ENCODE peak calls at places on chromosome 20, in ten cellular contexts. One of them, this sample, is unnamed. For H3K36me3, the result is how much of the 10 kb centered on the place peaks cover.

GRCh38 chr20:57795347-57795697 is 85.5 kb upstream of the PMEPA1 start:
- DNase-seq in neuronal stem cell: no peak
- DNase-seq in breast epithelium: no peak
- DNase-seq in bronchial epithelial cell: no peak
- DNase-seq in aorta: peak
- DNase-seq in left ventricle myocardium inferior: peak
- DNase-seq in PC-9: peak
- DNase-seq in transverse colon: no peak
- DNase-seq in CD8-positive, alpha-beta memory T cell: no peak
- DNase-seq in uterus: no peak
- DNase-seq in this sample: no peak

GRCh38 chr20:840858-841567 is 7.5 kb downstream of the FAM110A start:
- DNase-seq in PC-9: peak
- DNase-seq in bronchial epithelial cell: no peak
- DNase-seq in transverse colon: peak
- DNase-seq in breast epithelium: peak
- DNase-seq in neuronal stem cell: no peak
- DNase-seq in aorta: no peak
- DNase-seq in uterus: no peak
- DNase-seq in left ventricle myocardium inferior: no peak
- DNase-seq in CD8-positive, alpha-beta memory T cell: peak
- DNase-seq in this sample: no peak

GRCh38 chr20:7742479-7742878 is 197.8 kb downstream of the HAO1 start:
- DNase-seq in uterus: no peak
- DNase-seq in left ventricle myocardium inferior: no peak
- DNase-seq in bronchial epithelial cell: peak
- DNase-seq in PC-9: no peak
- DNase-seq in transverse colon: no peak
- DNase-seq in neuronal stem cell: no peak
- DNase-seq in aorta: no peak
- DNase-seq in breast epithelium: no peak
- DNase-seq in CD8-positive, alpha-beta memory T cell: no peak
- DNase-seq in this sample: peak

GRCh38 chr20:56328861-56329260 is 29.9 kb upstream of the FAM210B start:
- DNase-seq in neuronal stem cell: no peak
- DNase-seq in transverse colon: no peak
- DNase-seq in left ventricle myocardium inferior: no peak
- DNase-seq in uterus: no peak
- DNase-seq in CD8-positive, alpha-beta memory T cell: no peak
- DNase-seq in breast epithelium: no peak
- DNase-seq in bronchial epithelial cell: peak
- DNase-seq in aorta: no peak
- DNase-seq in PC-9: peak
- DNase-seq in this sample: no peak

GRCh38 chr20:15297059-15297875 is 959.9 kb upstream of the FLRT3 start:
- DNase-seq in neuronal stem cell: no peak
- DNase-seq in left ventricle myocardium inferior: no peak
- DNase-seq in transverse colon: no peak
- DNase-seq in CD8-positive, alpha-beta memory T cell: no peak
- DNase-seq in PC-9: no peak
- DNase-seq in uterus: no peak
- DNase-seq in breast epithelium: no peak
- DNase-seq in bronchial epithelial cell: peak
- DNase-seq in aorta: no peak
- DNase-seq in this sample: no peak

GRCh38 chr20:1934578-1935573 is 39.7 kb downstream of the SIRPA start:
- DNase-seq in transverse colon: no peak
- DNase-seq in PC-9: no peak
- DNase-seq in uterus: peak
- DNase-seq in breast epithelium: no peak
- DNase-seq in neuronal stem cell: no peak
- DNase-seq in bronchial epithelial cell: peak
- DNase-seq in aorta: peak
- DNase-seq in left ventricle myocardium inferior: peak
- DNase-seq in CD8-positive, alpha-beta memory T cell: no peak
- DNase-seq in this sample: no peak

GRCh38 chr20:57560554-57561355 is at the start of gene PCK1:
- DNase-seq in uterus: peak
- DNase-seq in PC-9: no peak
- DNase-seq in neuronal stem cell: no peak
- DNase-seq in bronchial epithelial cell: no peak
- DNase-seq in left ventricle myocardium inferior: peak
- DNase-seq in aorta: no peak
- DNase-seq in CD8-positive, alpha-beta memory T cell: no peak
- DNase-seq in transverse colon: peak
- DNase-seq in breast epithelium: no peak
- DNase-seq in this sample: no peak

GRCh38 chr20:53220482-53221307 is 248.5 kb downstream of the TSHZ2 start:
- DNase-seq in uterus: no peak
- DNase-seq in left ventricle myocardium inferior: no peak
- DNase-seq in bronchial epithelial cell: no peak
- DNase-seq in breast epithelium: no peak
- DNase-seq in neuronal stem cell: no peak
- DNase-seq in CD8-positive, alpha-beta memory T cell: no peak
- DNase-seq in transverse colon: no peak
- DNase-seq in PC-9: no peak
- DNase-seq in aorta: no peak
- DNase-seq in this sample: no peak

GRCh38 chr20:7161690-7162089 is 394.2 kb downstream of the BMP2 start:
- DNase-seq in PC-9: no peak
- DNase-seq in uterus: no peak
- DNase-seq in aorta: no peak
- DNase-seq in breast epithelium: no peak
- DNase-seq in CD8-positive, alpha-beta memory T cell: no peak
- DNase-seq in left ventricle myocardium inferior: no peak
- DNase-seq in bronchial epithelial cell: peak
- DNase-seq in neuronal stem cell: no peak
- DNase-seq in transverse colon: peak
- DNase-seq in this sample: peak

GRCh38 chr20:34585019-34585418 is 26.5 kb downstream of the MAP1LC3A start:
- DNase-seq in breast epithelium: no peak
- DNase-seq in transverse colon: no peak
- DNase-seq in neuronal stem cell: no peak
- DNase-seq in uterus: no peak
- DNase-seq in CD8-positive, alpha-beta memory T cell: no peak
- DNase-seq in PC-9: no peak
- DNase-seq in aorta: no peak
- DNase-seq in left ventricle myocardium inferior: no peak
- DNase-seq in bronchial epithelial cell: no peak
- DNase-seq in this sample: no peak

GRCh38 chr20:34524426-34524825 is 8.2 kb downstream of the DYNLRB1 start:
- DNase-seq in uterus: no peak
- DNase-seq in left ventricle myocardium inferior: no peak
- DNase-seq in PC-9: no peak
- DNase-seq in transverse colon: no peak
- DNase-seq in neuronal stem cell: no peak
- DNase-seq in aorta: no peak
- DNase-seq in breast epithelium: no peak
- DNase-seq in bronchial epithelial cell: no peak
- DNase-seq in CD8-positive, alpha-beta memory T cell: no peak
- DNase-seq in this sample: no peak

GRCh38 chr20:51969191-51969590 is 166.9 kb upstream of the SALL4 start:
- DNase-seq in transverse colon: no peak
- DNase-seq in neuronal stem cell: no peak
- DNase-seq in breast epithelium: no peak
- DNase-seq in PC-9: no peak
- DNase-seq in CD8-positive, alpha-beta memory T cell: no peak
- DNase-seq in left ventricle myocardium inferior: no peak
- DNase-seq in bronchial epithelial cell: no peak
- DNase-seq in uterus: no peak
- DNase-seq in aorta: no peak
- DNase-seq in this sample: no peak

GRCh38 chr20:24989162-24989561 is 3.4 kb downstream of the APMAP start:
- DNase-seq in CD8-positive, alpha-beta memory T cell: no peak
- DNase-seq in left ventricle myocardium inferior: no peak
- DNase-seq in breast epithelium: no peak
- DNase-seq in aorta: no peak
- DNase-seq in neuronal stem cell: no peak
- DNase-seq in transverse colon: no peak
- DNase-seq in bronchial epithelial cell: no peak
- DNase-seq in uterus: no peak
- DNase-seq in PC-9: no peak
- DNase-seq in this sample: no peak

GRCh38 chr20:35750611-35751010 is 8.6 kb upstream of the RBM39 start:
- DNase-seq in transverse colon: no peak
- DNase-seq in breast epithelium: no peak
- DNase-seq in uterus: no peak
- DNase-seq in bronchial epithelial cell: no peak
- DNase-seq in aorta: no peak
- DNase-seq in PC-9: no peak
- DNase-seq in CD8-positive, alpha-beta memory T cell: no peak
- DNase-seq in left ventricle myocardium inferior: no peak
- DNase-seq in neuronal stem cell: no peak
- DNase-seq in this sample: no peak
- H3K36me3 ChIP-seq in transverse colon: under half
- H3K36me3 ChIP-seq in breast epithelium: under half
- H3K36me3 ChIP-seq in uterus: under half
- H3K36me3 ChIP-seq in bronchial epithelial cell: under half
- H3K36me3 ChIP-seq in aorta: under half
- H3K36me3 ChIP-seq in PC-9: under half
- H3K36me3 ChIP-seq in CD8-positive, alpha-beta memory T cell: under half
- H3K36me3 ChIP-seq in left ventricle myocardium inferior: under half
- H3K36me3 ChIP-seq in neuronal stem cell: under half
- H3K36me3 ChIP-seq in this sample: under half

GRCh38 chr20:36527331-36528125 is 13.8 kb upstream of the MYL9 start:
- DNase-seq in bronchial epithelial cell: no peak
- DNase-seq in neuronal stem cell: no peak
- DNase-seq in aorta: no peak
- DNase-seq in transverse colon: no peak
- DNase-seq in breast epithelium: no peak
- DNase-seq in PC-9: no peak
- DNase-seq in CD8-positive, alpha-beta memory T cell: no peak
- DNase-seq in left ventricle myocardium inferior: no peak
- DNase-seq in uterus: peak
- DNase-seq in this sample: no peak

GRCh38 chr20:36526521-36527011 is 14.8 kb upstream of the MYL9 start:
- DNase-seq in left ventricle myocardium inferior: no peak
- DNase-seq in bronchial epithelial cell: no peak
- DNase-seq in neuronal stem cell: no peak
- DNase-seq in PC-9: no peak
- DNase-seq in aorta: no peak
- DNase-seq in breast epithelium: no peak
- DNase-seq in uterus: no peak
- DNase-seq in transverse colon: no peak
- DNase-seq in CD8-positive, alpha-beta memory T cell: no peak
- DNase-seq in this sample: no peak

GRCh38 chr20:36528176-36528874 is 13.0 kb upstream of the MYL9 start:
- DNase-seq in bronchial epithelial cell: no peak
- DNase-seq in PC-9: no peak
- DNase-seq in transverse colon: no peak
- DNase-seq in left ventricle myocardium inferior: no peak
- DNase-seq in CD8-positive, alpha-beta memory T cell: no peak
- DNase-seq in uterus: no peak
- DNase-seq in breast epithelium: no peak
- DNase-seq in aorta: no peak
- DNase-seq in neuronal stem cell: no peak
- DNase-seq in this sample: no peak

GRCh38 chr20:36523341-36523740 is 18.0 kb upstream of the MYL9 start:
- DNase-seq in uterus: no peak
- DNase-seq in PC-9: no peak
- DNase-seq in breast epithelium: no peak
- DNase-seq in transverse colon: no peak
- DNase-seq in neuronal stem cell: no peak
- DNase-seq in aorta: no peak
- DNase-seq in left ventricle myocardium inferior: no peak
- DNase-seq in CD8-positive, alpha-beta memory T cell: no peak
- DNase-seq in bronchial epithelial cell: no peak
- DNase-seq in this sample: no peak

DNA sequence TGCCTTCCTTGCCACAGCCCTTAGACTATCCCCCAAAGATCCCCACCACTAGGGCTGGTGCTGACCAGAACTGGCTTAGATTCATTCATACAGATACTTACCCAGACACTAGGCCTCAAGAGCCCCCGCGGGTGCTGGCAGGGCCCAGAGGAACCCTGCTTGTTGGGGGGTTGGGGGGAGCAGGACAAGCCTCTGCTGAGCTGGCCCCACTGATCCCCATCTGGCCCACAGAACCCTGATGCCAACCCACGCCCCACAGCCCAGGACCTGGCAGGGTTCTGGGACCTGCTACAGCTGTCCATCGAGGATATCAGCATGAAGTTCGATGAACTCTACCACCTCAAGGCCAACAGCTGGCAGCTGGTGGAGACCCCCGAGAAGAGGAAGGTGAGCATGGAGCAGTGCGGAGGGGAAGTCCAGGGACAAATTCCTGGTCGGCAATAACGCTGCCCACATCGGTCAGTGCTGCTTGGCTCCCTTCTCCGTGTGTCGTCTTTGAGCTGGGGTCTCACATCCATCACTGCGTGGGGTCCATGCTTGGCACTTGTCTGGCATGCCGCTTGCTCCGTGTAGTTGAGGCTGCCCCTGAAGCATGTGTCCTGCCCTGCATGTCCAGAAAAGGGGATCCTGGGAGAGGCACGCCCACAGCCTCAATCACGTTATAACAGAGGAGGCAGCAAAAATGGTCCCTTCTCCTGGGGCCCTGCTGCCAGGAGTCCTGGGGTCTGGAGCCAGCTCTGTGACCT is 15.5 kb upstream of the MYL9 start:
- DNase-seq in transverse colon: no peak
- DNase-seq in CD8-positive, alpha-beta memory T cell: no peak
- DNase-seq in aorta: no peak
- DNase-seq in left ventricle myocardium inferior: no peak
- DNase-seq in bronchial epithelial cell: no peak
- DNase-seq in neuronal stem cell: no peak
- DNase-seq in breast epithelium: no peak
- DNase-seq in uterus: no peak
- DNase-seq in PC-9: no peak
- DNase-seq in this sample: no peak
- H3K36me3 ChIP-seq in transverse colon: under half
- H3K36me3 ChIP-seq in CD8-positive, alpha-beta memory T cell: under half
- H3K36me3 ChIP-seq in aorta: under half
- H3K36me3 ChIP-seq in left ventricle myocardium inferior: half or more
- H3K36me3 ChIP-seq in bronchial epithelial cell: under half
- H3K36me3 ChIP-seq in neuronal stem cell: under half
- H3K36me3 ChIP-seq in breast epithelium: under half
- H3K36me3 ChIP-seq in uterus: under half
- H3K36me3 ChIP-seq in PC-9: under half
- H3K36me3 ChIP-seq in this sample: under half

GRCh38 chr20:54223751-54224150 is 15.9 kb downstream of the PFDN4 start:
- DNase-seq in breast epithelium: no peak
- DNase-seq in CD8-positive, alpha-beta memory T cell: no peak
- DNase-seq in transverse colon: no peak
- DNase-seq in aorta: no peak
- DNase-seq in bronchial epithelial cell: peak
- DNase-seq in left ventricle myocardium inferior: no peak
- DNase-seq in PC-9: no peak
- DNase-seq in uterus: no peak
- DNase-seq in neuronal stem cell: no peak
- DNase-seq in this sample: no peak
- H3K36me3 ChIP-seq in breast epithelium: under half
- H3K36me3 ChIP-seq in CD8-positive, alpha-beta memory T cell: under half
- H3K36me3 ChIP-seq in transverse colon: under half
- H3K36me3 ChIP-seq in aorta: under half
- H3K36me3 ChIP-seq in bronchial epithelial cell: under half
- H3K36me3 ChIP-seq in left ventricle myocardium inferior: under half
- H3K36me3 ChIP-seq in PC-9: under half
- H3K36me3 ChIP-seq in uterus: under half
- H3K36me3 ChIP-seq in neuronal stem cell: under half
- H3K36me3 ChIP-seq in this sample: under half

GRCh38 chr20:18507218-18508191 is at the start of gene SEC23B:
- DNase-seq in breast epithelium: peak
- DNase-seq in PC-9: peak
- DNase-seq in aorta: peak
- DNase-seq in CD8-positive, alpha-beta memory T cell: peak
- DNase-seq in uterus: peak
- DNase-seq in neuronal stem cell: peak
- DNase-seq in bronchial epithelial cell: peak
- DNase-seq in left ventricle myocardium inferior: peak
- DNase-seq in transverse colon: peak
- DNase-seq in this sample: peak
- H3K36me3 ChIP-seq in breast epithelium: under half
- H3K36me3 ChIP-seq in PC-9: under half
- H3K36me3 ChIP-seq in aorta: under half
- H3K36me3 ChIP-seq in CD8-positive, alpha-beta memory T cell: under half
- H3K36me3 ChIP-seq in uterus: under half
- H3K36me3 ChIP-seq in neuronal stem cell: under half
- H3K36me3 ChIP-seq in bronchial epithelial cell: under half
- H3K36me3 ChIP-seq in left ventricle myocardium inferior: under half
- H3K36me3 ChIP-seq in transverse colon: under half
- H3K36me3 ChIP-seq in this sample: under half

This sample was measured in WERI-Rb-1.